ENCODE peak calls at places on chromosomes 1 and 21, in six cellular contexts. C, D, T, R, A and L are unnamed samples.

GRCh38 chr1:151606867-151607266 is 5.0 kb upstream of the SNX27 start:
- DNase-seq in C (no peak), D (no peak), T (no peak), R (no peak), A (no peak), L (no peak)

GRCh38 chr1:186512698-186513457 is 52.0 kb upstream of the PDC start:
- DNase-seq in C (no peak), D (no peak), T (no peak), R (no peak), A (no peak), L (no peak)

GRCh38 chr1:109579044-109579443 is 30.6 kb downstream of the GNAI3 start:
- DNase-seq in C (no peak), D (no peak), T (peak), R (no peak), A (no peak), L (no peak)

GRCh38 chr21:40652436-40652835 is 194.5 kb downstream of the DSCAM start:
- DNase-seq in C (no peak), D (no peak), T (no peak), R (no peak), A (no peak), L (peak)

GRCh38 chr21:43375827-43376795 is 50.8 kb downstream of the SIK1 start:
- DNase-seq in C (no peak), D (no peak), T (no peak), R (no peak), A (no peak), L (no peak)

GRCh38 chr1:2604854-2605753 is 18.5 kb downstream of the PRXL2B start:
- DNase-seq in C (no peak), D (no peak), T (no peak), R (no peak), A (peak), L (no peak)

GRCh38 chr1:8154621-8155052 is 128.5 kb upstream of the ERRFI1 start:
- DNase-seq in C (no peak), D (no peak), T (no peak), R (no peak), A (no peak), L (peak)

GRCh38 chr21:32412162-32412997 is at the start of gene EVA1C:
- DNase-seq in C (no peak), D (peak), T (peak), R (peak), A (no peak), L (peak)

GRCh38 chr1:27686223-27686990 is 14.4 kb upstream of the IFI6 start:
- DNase-seq in C (no peak), D (no peak), T (no peak), R (no peak), A (no peak), L (peak)

GRCh38 chr1:31723828-31724359 is 20.1 kb upstream of the COL16A1 start:
- DNase-seq in C (no peak), D (no peak), T (peak), R (no peak), A (no peak), L (no peak)

GRCh38 chr1:2378441-2378851 is 12.9 kb downstream of the MORN1 start:
- DNase-seq in C (peak), D (no peak), T (no peak), R (no peak), A (no peak), L (peak)